ENCODE peak calls at places on chromosome 12, in seven cellular contexts. F, R, L, V, H, C and E are unnamed samples.

GRCh38 chr12:90490355-90490754 is 464.6 kb downstream of the CCER1 start:
- DNase-seq in H (no peak), V (no peak), L (no peak), C (no peak), R (no peak), F (no peak), E (no peak)

GRCh38 chr12:131644481-131644880 is 66.4 kb upstream of the SFSWAP start:
- DNase-seq in H (no peak), L (no peak), V (no peak), F (no peak), C (no peak), R (no peak), E (no peak)

GRCh38 chr12:70243510-70244331 is 488 bp downstream of the CNOT2 start:
- DNase-seq in L (peak), V (peak), C (peak), R (peak), F (peak), H (peak), E (peak)

GRCh38 chr12:5173511-5174011 is 129.9 kb downstream of the KCNA5 start:
- DNase-seq in V (no peak), H (no peak), L (no peak), F (no peak), C (no peak), R (no peak), E (no peak)

GRCh38 chr12:121964813-121965643 is 46.6 kb downstream of the CFAP251 start:
- DNase-seq in L (no peak), H (no peak), C (no peak), V (no peak), R (no peak), F (no peak), E (no peak)

GRCh38 chr12:632102-632696 is 31.0 kb downstream of the NINJ2 start:
- DNase-seq in H (no peak), R (peak), V (no peak), L (no peak), C (no peak), F (no peak), E (no peak)

GRCh38 chr12:45213107-45213506 is 2.8 kb upstream of the ANO6 start:
- DNase-seq in V (no peak), F (no peak), C (no peak), L (no peak), H (no peak), R (no peak), E (no peak)

GRCh38 chr12:116381744-116382455 is 104.4 kb upstream of the MED13L start:
- DNase-seq in H (no peak), F (no peak), L (no peak), R (peak), C (no peak), V (no peak), E (no peak)

GRCh38 chr12:97538705-97539104 is 76.1 kb downstream of the RMST start:
- DNase-seq in C (no peak), H (no peak), R (no peak), V (no peak), L (no peak), F (no peak), E (no peak)

GRCh38 chr12:68462799-68463198 is 130.6 kb upstream of the MDM1 start:
- DNase-seq in L (no peak), V (no peak), H (no peak), F (no peak), C (no peak), R (no peak), E (no peak)